ENCODE peak calls at places on chromosome 7, in seven cellular contexts. Y, I, G, P, W, T and M are unnamed samples.

GRCh38 chr7:128381161-128381821 is 19.8 kb upstream of the PRRT4 start:
- DNase-seq in Y (no peak), I (no peak), G (no peak), P (peak; percentile 78), W (no peak), T (no peak), M (no peak)

GRCh38 chr7:22356010-22356854 is 722 bp downstream of the RAPGEF5 start:
- DNase-seq in Y (no peak), I (no peak), G (peak; percentile 28), P (no peak), W (peak; percentile 52), T (peak; percentile 12), M (no peak)

GRCh38 chr7:123242467-123243097 is 42.8 kb upstream of the SLC13A1 start:
- DNase-seq in Y (no peak), I (no peak), G (no peak), P (no peak), W (peak; percentile 8), T (no peak), M (no peak)

GRCh38 chr7:140745654-140746053 is 49.1 kb downstream of the NDUFB2 start:
- DNase-seq in Y (no peak), I (no peak), G (no peak), P (no peak), W (no peak), T (no peak), M (no peak)

GRCh38 chr7:133052357-133052756 is 29.5 kb downstream of the CHCHD3 start:
- DNase-seq in Y (no peak), I (no peak), G (no peak), P (no peak), W (no peak), T (no peak), M (no peak)

GRCh38 chr7:97272237-97272975 is 154.9 kb downstream of the SDHAF3 start:
- DNase-seq in Y (no peak), I (no peak), G (no peak), P (no peak), W (peak; percentile 50), T (no peak), M (no peak)

GRCh38 chr7:91033574-91033973 is 230.7 kb upstream of the FZD1 start:
- DNase-seq in Y (no peak), I (no peak), G (peak; percentile 26), P (no peak), W (no peak), T (no peak), M (no peak)

GRCh38 chr7:73647725-73648592 is 19.7 kb upstream of the VPS37D start:
- DNase-seq in Y (no peak), I (no peak), G (peak; percentile 28), P (no peak), W (peak; percentile 83), T (no peak), M (no peak)

GRCh38 chr7:112362796-112363195 is 87.5 kb upstream of the IFRD1 start:
- DNase-seq in Y (no peak), I (no peak), G (no peak), P (no peak), W (no peak), T (no peak), M (no peak)

GRCh38 chr7:913736-914520 is 37.6 kb downstream of the GET4 start:
- DNase-seq in Y (no peak), I (peak; percentile 58), G (peak; percentile 88), P (no peak), W (peak; percentile 93), T (no peak), M (no peak)

GRCh38 chr7:141097430-141097829 is 23.6 kb downstream of the TMEM178B start:
- DNase-seq in Y (peak; percentile 5), I (no peak), G (no peak), P (no peak), W (no peak), T (no peak), M (no peak)

GRCh38 chr7:83301416-83301815 is 138.7 kb upstream of the PCLO start:
- DNase-seq in Y (no peak), I (no peak), G (no peak), P (no peak), W (no peak), T (no peak), M (no peak)

GRCh38 chr7:104978460-104978859 is 35.5 kb upstream of the KMT2E start:
- DNase-seq in Y (no peak), I (no peak), G (no peak), P (no peak), W (no peak), T (no peak), M (peak; percentile 61)

GRCh38 chr7:75054744-75055527 is 18.7 kb downstream of the RCC1L start:
- DNase-seq in Y (peak; percentile 95), I (peak; percentile 76), G (no peak), P (peak; percentile 89), W (no peak), T (peak; percentile 58), M (peak; percentile 83)

GRCh38 chr7:155224116-155224811 is 73.4 kb upstream of the INSIG1 start:
- DNase-seq in Y (no peak), I (no peak), G (no peak), P (no peak), W (no peak), T (no peak), M (no peak)

GRCh38 chr7:40810274-40810673 is 675.5 kb downstream of the SUGCT start:
- DNase-seq in Y (no peak), I (no peak), G (no peak), P (no peak), W (no peak), T (no peak), M (no peak)

GRCh38 chr7:15684834-15685233 is 1.6 kb downstream of the MEOX2 start:
- DNase-seq in Y (no peak), I (no peak), G (no peak), P (no peak), W (no peak), T (no peak), M (peak; percentile 48)

GRCh38 chr7:133669061-133669455 is 416.2 kb downstream of the EXOC4 start:
- DNase-seq in Y (no peak), I (no peak), G (no peak), P (no peak), W (no peak), T (no peak), M (no peak)

GRCh38 chr7:112223310-112223709 is 16.8 kb downstream of the ZNF277 start:
- DNase-seq in Y (no peak), I (no peak), G (no peak), P (no peak), W (no peak), T (no peak), M (peak; percentile 19)

GRCh38 chr7:138186951-138187351 is 110.7 kb downstream of the AKR1D1 start:
- DNase-seq in Y (peak; percentile 4), I (no peak), G (no peak), P (peak; percentile 49), W (no peak), T (no peak), M (no peak)

GRCh38 chr7:44085549-44085948 is 3.2 kb upstream of the POLM start:
- DNase-seq in Y (no peak), I (no peak), G (no peak), P (no peak), W (no peak), T (no peak), M (no peak)

GRCh38 chr7:109950256-109950655 is 1140.7 kb upstream of the LRRN3 start:
- DNase-seq in Y (no peak), I (no peak), G (no peak), P (no peak), W (no peak), T (no peak), M (no peak)

GRCh38 chr7:47561715-47562446 is 20.0 kb downstream of the TNS3 start:
- DNase-seq in Y (no peak), I (no peak), G (no peak), P (no peak), W (no peak), T (no peak), M (no peak)

GRCh38 chr7:97422046-97422445 is 304.5 kb downstream of the SDHAF3 start:
- DNase-seq in Y (no peak), I (no peak), G (no peak), P (no peak), W (no peak), T (no peak), M (no peak)

GRCh38 chr7:106112118-106112971 is at the start of gene SYPL1:
- DNase-seq in Y (peak; percentile 88), I (peak; percentile 98), G (peak; percentile 94), P (peak; percentile 96), W (peak; percentile 96), T (peak; percentile 92), M (peak; percentile 94)
- TF ChIP-seq POLR2A in Y (no peak), I (peak; percentile 38), G (no peak), P (peak; percentile 32), W (peak; percentile 69), T (peak; percentile 59), M (no peak)

GRCh38 chr7:3725145-3725544 is 424.1 kb downstream of the SDK1 start:
- DNase-seq in Y (no peak), I (no peak), G (no peak), P (no peak), W (no peak), T (peak; percentile 18), M (no peak)

GRCh38 chr7:3725660-3726059 is 424.6 kb downstream of the SDK1 start:
- DNase-seq in Y (no peak), I (no peak), G (no peak), P (no peak), W (no peak), T (no peak), M (no peak)

GRCh38 chr7:3721422-3721821 is 420.4 kb downstream of the SDK1 start:
- DNase-seq in Y (no peak), I (no peak), G (no peak), P (no peak), W (no peak), T (no peak), M (no peak)

GRCh38 chr7:3722396-3722846 is 421.4 kb downstream of the SDK1 start:
- DNase-seq in Y (peak; percentile 2), I (no peak), G (no peak), P (no peak), W (no peak), T (peak; percentile 20), M (no peak)
- TF ChIP-seq CTCF in Y (no peak), I (no peak), G (no peak), P (no peak), W (no peak), T (no peak), M (no peak)

GRCh38 chr7:108454317-108454673 is 1.9 kb downstream of the NRCAM start:
- DNase-seq in Y (no peak), I (no peak), G (no peak), P (no peak), W (no peak), T (no peak), M (no peak)
- H3K27me3 ChIP-seq in Y (peaks cover 50% of the 10 kb centered on the region), I (peaks cover 19% of the 10 kb centered on the region), G (peaks cover 24% of the 10 kb centered on the region), P (no peaks in the 10 kb centered on the region), W (peaks cover 70% of the 10 kb centered on the region), T (no peaks in the 10 kb centered on the region), M (peaks cover 23% of the 10 kb centered on the region)

GRCh38 chr7:66110861-66111260 is 3.8 kb upstream of the CRCP start:
- DNase-seq in Y (peak; percentile 95), I (no peak), G (no peak), P (no peak), W (no peak), T (no peak), M (no peak)

GRCh38 chr7:66119502-66119901 is 4.9 kb downstream of the CRCP start:
- DNase-seq in Y (no peak), I (no peak), G (no peak), P (no peak), W (no peak), T (no peak), M (no peak)

GRCh38 chr7:66118603-66119002 is 4.0 kb downstream of the CRCP start:
- DNase-seq in Y (no peak), I (no peak), G (no peak), P (no peak), W (no peak), T (no peak), M (no peak)

GRCh38 chr7:66114743-66115727 is at the start of gene CRCP:
- DNase-seq in Y (peak; percentile 70), I (peak; percentile 91), G (peak; percentile 84), P (peak; percentile 84), W (peak; percentile 87), T (peak; percentile 85), M (peak; percentile 89)
- TF ChIP-seq POLR2A in Y (peak; percentile 79), I (peak; percentile 4), G (no peak), P (peak; percentile 49), W (peak; percentile 78), T (peak; percentile 53), M (no peak)